ENCODE peak calls at places on chromosomes 3 and 15, in six cellular contexts. L is MM.1S, P is cardiac muscle cell, A is AG10803, H is psoas muscle, E is SK-N-SH. F is an unnamed sample.

GRCh38 chr15:92878593-92879053 is 21.5 kb upstream of the CHD2 start:
- DNase-seq in E (no peak), A (no peak), P (no peak), H (no peak), L (no peak), F (no peak)

GRCh38 chr3:71753716-71754609 is at the start of gene GPR27:
- DNase-seq in H (peak; percentile 17), A (peak; percentile 29), L (no peak), P (peak; percentile 64), E (peak; percentile 85), F (peak; percentile 4)

GRCh38 chr3:51718547-51719412 is 11.9 kb downstream of the GRM2 start:
- DNase-seq in H (peak; percentile 45), L (peak; percentile 86), P (peak; percentile 55), E (peak; percentile 89), A (peak; percentile 30), F (peak; percentile 80)

GRCh38 chr15:20351448-20351961 is 190.1 kb downstream of the GOLGA6L6 start:
- DNase-seq in A (no peak), P (no peak), H (peak; percentile 25), E (no peak), L (peak; percentile 5), F (no peak)

GRCh38 chr3:12708584-12709192 is 44.8 kb upstream of the RAF1 start:
- DNase-seq in E (no peak), H (peak; percentile 56), P (peak; percentile 83), A (peak; percentile 88), L (no peak), F (no peak)

GRCh38 chr3:117963858-117964257 is 1070.8 kb downstream of the IGSF11 start:
- DNase-seq in L (no peak), A (no peak), E (no peak), P (no peak), H (no peak), F (no peak)

GRCh38 chr15:75721923-75722870 is 9.5 kb upstream of the CSPG4 start:
- DNase-seq in E (peak; percentile 27), A (no peak), P (no peak), L (no peak), H (no peak), F (no peak)

GRCh38 chr3:128275316-128276150 is 122.3 kb downstream of the EEFSEC start:
- DNase-seq in E (no peak), P (no peak), H (no peak), A (no peak), L (no peak), F (no peak)

GRCh38 chr15:25664761-25665160 is 198.4 kb downstream of the ATP10A start:
- DNase-seq in H (no peak), A (peak; percentile 22), E (no peak), L (no peak), P (no peak), F (no peak)

GRCh38 chr3:72150634-72151412 is 365.9 kb upstream of the PROK2 start:
- DNase-seq in E (no peak), L (no peak), A (no peak), H (no peak), P (no peak), F (no peak)

GRCh38 chr3:149934524-149934923 is 36.2 kb downstream of the PFN2 start:
- DNase-seq in E (no peak), H (peak; percentile 40), P (peak; percentile 87), A (peak; percentile 85), L (no peak), F (no peak)

GRCh38 chr3:151789853-151790463 is 24.0 kb upstream of the AADAC start:
- DNase-seq in L (no peak), H (no peak), P (no peak), E (no peak), A (peak; percentile 29), F (no peak)

GRCh38 chr3:140290105-140290504 is 355.1 kb downstream of the CLSTN2 start:
- DNase-seq in L (no peak), A (peak; percentile 13), E (no peak), P (no peak), H (no peak), F (no peak)

GRCh38 chr3:124927454-124928079 is 7.0 kb downstream of the MUC13 start:
- DNase-seq in L (peak; percentile 72), E (no peak), H (no peak), A (no peak), P (no peak), F (peak; percentile 67)

GRCh38 chr3:124924741-124925140 is 9.8 kb downstream of the MUC13 start:
- DNase-seq in E (no peak), L (no peak), A (no peak), P (no peak), H (no peak), F (no peak)

GRCh38 chr3:124928333-124929202 is 6.0 kb downstream of the MUC13 start:
- DNase-seq in P (peak; percentile 80), E (peak; percentile 39), A (peak; percentile 69), L (peak; percentile 66), H (peak; percentile 46), F (peak; percentile 77)

GRCh38 chr3:124923833-124924232 is 10.7 kb downstream of the MUC13 start:
- DNase-seq in H (no peak), E (no peak), L (no peak), P (no peak), A (no peak), F (no peak)

GRCh38 chr3:124926426-124927116 is 8.0 kb downstream of the MUC13 start:
- DNase-seq in E (no peak), A (no peak), L (no peak), H (no peak), P (no peak), F (no peak)
- TF ChIP-seq CTCF in E (no peak), A (no peak), L (no peak), H (no peak), P (no peak), F (no peak)

DNA sequence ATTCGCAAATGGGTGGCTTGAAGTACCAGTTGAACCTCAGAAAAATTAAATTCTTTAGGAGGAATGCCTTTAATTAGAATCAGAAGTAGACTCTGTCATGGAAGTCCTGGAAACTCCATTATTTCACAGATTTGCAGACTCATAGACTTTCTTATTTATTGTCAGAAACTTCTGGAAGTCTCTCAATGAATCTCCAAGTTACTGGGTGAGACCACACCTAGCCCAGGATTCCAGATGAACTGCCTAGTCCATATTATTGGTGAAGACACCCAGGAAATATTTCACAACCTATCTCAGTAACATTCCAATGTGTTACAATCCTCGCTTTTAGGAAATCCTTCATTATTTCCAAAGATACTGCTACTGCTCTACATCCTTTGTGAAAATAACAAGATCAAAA is 6.5 kb upstream of the THBS1 start:
- DNase-seq in A (peak; percentile 96), E (no peak), L (no peak), P (peak; percentile 28), H (no peak), F (no peak)
- H3K4me3 ChIP-seq in A (no peak overlapping the region), E (no peak overlapping the region), L (no peak overlapping the region), P (no peak overlapping the region), H (no peak overlapping the region), F (no peak overlapping the region)

GRCh38 chr3:190384241-190384863 is 3.6 kb upstream of the CLDN16 start:
- DNase-seq in A (peak; percentile 42), L (peak; percentile 92), H (no peak), E (no peak), P (peak; percentile 60), F (peak; percentile 89)
- TF ChIP-seq CTCF in A (peak; percentile 55), L (peak; percentile 91), H (peak; percentile 37), E (peak; percentile 35), P (peak; percentile 49), F (peak; percentile 57)

GRCh38 chr3:187021748-187022402 is 91.5 kb downstream of the ST6GAL1 start:
- DNase-seq in H (no peak), L (no peak), A (no peak), E (no peak), P (no peak), F (peak; percentile 90)
- H3K4me3 ChIP-seq in H (no peak overlapping the region), L (no peak overlapping the region), A (no peak overlapping the region), E (no peak overlapping the region), P (no peak overlapping the region), F (peak overlapping the region; percentile 66)

F was measured in GM12865.